ENCODE peak calls at places on chromosomes 12 and 14, in four cellular contexts. T, C, Q and S are unnamed samples.

GRCh38 chr14:22829661-22830328 is at the start of gene MRPL52:
- DNase-seq in T (peak), C (peak), Q (peak), S (peak)

GRCh38 chr14:100031506-100032281 is 33.5 kb upstream of the EVL start:
- DNase-seq in T (no peak), C (peak), Q (peak), S (no peak)

GRCh38 chr12:15827136-15827535 is 37.9 kb upstream of the EPS8 start:
- DNase-seq in T (no peak), C (no peak), Q (no peak), S (no peak)

GRCh38 chr12:109724321-109724892 is 10.8 kb downstream of the FAM222A start:
- DNase-seq in T (no peak), C (no peak), Q (no peak), S (no peak)

GRCh38 chr12:131162113-131162512 is 208.4 kb downstream of the ADGRD1 start:
- DNase-seq in T (no peak), C (no peak), Q (no peak), S (no peak)

GRCh38 chr14:100823488-100823887 is 2.4 kb upstream of the MEG3 start:
- DNase-seq in T (no peak), C (no peak), Q (no peak), S (no peak)

GRCh38 chr12:113476093-113476986 is 4.7 kb upstream of the LHX5 start:
- DNase-seq in T (peak), C (no peak), Q (no peak), S (no peak)

GRCh38 chr12:6311822-6312528 is 1.5 kb downstream of the PLEKHG6 start:
- DNase-seq in T (no peak), C (no peak), Q (no peak), S (no peak)

GRCh38 chr14:72663956-72664650 is 229.8 kb downstream of the DPF3 start:
- DNase-seq in T (no peak), C (no peak), Q (no peak), S (no peak)

GRCh38 chr14:99966436-99966835 is 98.8 kb upstream of the EVL start:
- DNase-seq in T (no peak), C (no peak), Q (no peak), S (no peak)

GRCh38 chr14:88364710-88365413 is 20.6 kb upstream of the SPATA7 start:
- DNase-seq in T (no peak), C (no peak), Q (no peak), S (no peak)

GRCh38 chr14:72560331-72560730 is 333.6 kb downstream of the DPF3 start:
- DNase-seq in T (peak), C (no peak), Q (no peak), S (no peak)

GRCh38 chr14:65961004-65961403 is 525.2 kb upstream of the CCDC196 start:
- DNase-seq in T (peak), C (peak), Q (peak), S (peak)

GRCh38 chr14:105416671-105417070 is 3.0 kb upstream of the MTA1 start:
- DNase-seq in T (no peak), C (no peak), Q (no peak), S (no peak)

GRCh38 chr12:19402743-19403400 is 36.4 kb upstream of the AEBP2 start:
- DNase-seq in T (no peak), C (peak), Q (no peak), S (peak)

GRCh38 chr14:22668863-22669262 is 24.7 kb upstream of the OR6J1 start:
- DNase-seq in T (no peak), C (no peak), Q (no peak), S (no peak)

GRCh38 chr12:31899136-31899535 is 60.1 kb upstream of the RESF1 start:
- DNase-seq in T (no peak), C (no peak), Q (no peak), S (no peak)

GRCh38 chr12:124681779-124682391 is 114.5 kb upstream of the NCOR2 start:
- DNase-seq in T (no peak), C (peak), Q (no peak), S (no peak)

GRCh38 chr12:93167841-93168492 is 209.8 kb upstream of the NUDT4 start:
- DNase-seq in T (no peak), C (no peak), Q (no peak), S (no peak)

GRCh38 chr14:51564460-51564859 is 87.2 kb upstream of the FRMD6 start:
- DNase-seq in T (no peak), C (no peak), Q (no peak), S (no peak)

GRCh38 chr12:116502989-116503496 is 56.1 kb upstream of the MAP1LC3B2 start:
- DNase-seq in T (no peak), C (no peak), Q (no peak), S (no peak)

GRCh38 chr12:43551971-43552559 is at the start of gene ADAMTS20:
- DNase-seq in T (peak), C (peak), Q (no peak), S (no peak)

GRCh38 chr12:117972341-117972740 is 3.6 kb upstream of the KSR2 start:
- DNase-seq in T (no peak), C (no peak), Q (no peak), S (no peak)

GRCh38 chr14:51004801-51005526 is 60.7 kb upstream of the PYGL start:
- DNase-seq in T (no peak), C (peak), Q (no peak), S (no peak)

GRCh38 chr14:77681196-77682157 is 26.3 kb downstream of the ALKBH1 start:
- DNase-seq in T (no peak), C (peak), Q (no peak), S (no peak)

GRCh38 chr12:88142610-88142991 is 494 bp downstream of the TMTC3 start:
- DNase-seq in T (no peak), C (no peak), Q (no peak), S (peak)

GRCh38 chr12:122138181-122138580 is 35.8 kb downstream of the IL31 start:
- DNase-seq in T (no peak), C (no peak), Q (no peak), S (no peak)

GRCh38 chr14:75978249-75978731 is 3.5 kb downstream of the TGFB3 start:
- DNase-seq in T (peak), C (no peak), Q (no peak), S (no peak)

GRCh38 chr14:75977544-75977943 is 4.3 kb downstream of the TGFB3 start:
- DNase-seq in T (no peak), C (no peak), Q (no peak), S (no peak)

GRCh38 chr14:75980856-75981255 is 939 bp downstream of the TGFB3 start:
- DNase-seq in T (peak), C (no peak), Q (no peak), S (no peak)

GRCh38 chr14:75979641-75980422 is 2.0 kb downstream of the TGFB3 start:
- DNase-seq in T (peak), C (no peak), Q (no peak), S (no peak)

GRCh38 chr14:75979071-75979571 is 2.7 kb downstream of the TGFB3 start:
- DNase-seq in T (peak), C (peak), Q (no peak), S (peak)
- H3K9ac ChIP-seq in T (no peak), C (no peak), Q (no peak), S (no peak)

GRCh38 chr14:103333754-103334643 is at the start of gene EIF5:
- DNase-seq in T (peak), C (peak), Q (peak), S (peak)
- TF ChIP-seq CTCF in T (peak), C (peak), Q (no peak), S (peak)

GRCh38 chr12:4117386-4118016 is 156.1 kb upstream of the CCND2 start:
- DNase-seq in T (no peak), C (no peak), Q (no peak), S (no peak)

GRCh38 chr12:4116251-4117111 is 157.1 kb upstream of the CCND2 start:
- DNase-seq in T (no peak), C (peak), Q (no peak), S (no peak)

GRCh38 chr12:4119157-4119761 is 154.3 kb upstream of the CCND2 start:
- DNase-seq in T (no peak), C (no peak), Q (no peak), S (no peak)

GRCh38 chr12:4118601-4119156 is 154.9 kb upstream of the CCND2 start:
- DNase-seq in T (no peak), C (no peak), Q (no peak), S (no peak)

DNA sequence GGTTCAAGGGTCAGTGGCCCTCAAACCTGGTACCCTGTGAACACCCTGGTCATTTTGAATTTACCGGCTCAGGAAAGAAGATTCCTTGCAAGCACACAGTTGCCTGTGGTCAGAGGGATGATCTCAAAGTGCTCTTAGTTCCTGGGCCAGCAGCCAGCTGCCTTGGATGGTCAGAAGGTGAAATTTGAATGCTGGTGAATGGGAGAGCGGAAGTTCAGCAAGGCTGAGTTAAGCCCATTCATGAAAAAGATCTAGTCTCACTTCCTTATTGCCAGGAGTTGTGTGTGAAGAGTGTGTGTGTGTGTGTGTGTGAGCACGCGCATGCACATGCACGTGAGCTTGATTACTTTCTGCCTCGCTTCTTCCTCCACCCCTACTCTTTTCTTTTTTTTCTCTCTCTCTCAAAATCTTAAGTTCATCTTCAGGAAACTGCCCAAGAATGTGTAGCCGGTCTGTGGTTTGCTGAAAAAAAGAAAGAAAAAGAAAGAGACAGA is 155.5 kb upstream of the CCND2 start:
- DNase-seq in T (no peak), C (peak), Q (no peak), S (no peak)
- H3K9ac ChIP-seq in T (no peak), C (no peak), Q (no peak), S (no peak)

GRCh38 chr12:11970155-11970520 is 100.6 kb upstream of the BCL2L14 start:
- DNase-seq in T (no peak), C (no peak), Q (no peak), S (no peak)
- TF ChIP-seq CTCF in T (no peak), C (no peak), Q (no peak), S (no peak)

GRCh38 chr12:77232045-77232444 is 166.7 kb upstream of the E2F7 start:
- DNase-seq in T (no peak), C (peak), Q (no peak), S (no peak)
- H3K9ac ChIP-seq in T (peak), C (no peak), Q (no peak), S (no peak)

GRCh38 chr12:52141306-52141705 is 50.5 kb downstream of the KRT80 start:
- DNase-seq in T (no peak), C (no peak), Q (no peak), S (no peak)
- TF ChIP-seq CTCF in T (no peak), C (peak), Q (no peak), S (no peak)

GRCh38 chr12:57164966-57165365 is 17.5 kb upstream of the LRP1-AS start:
- DNase-seq in T (no peak), C (peak), Q (no peak), S (no peak)

GRCh38 chr12:57162541-57163125 is 15.2 kb upstream of the LRP1-AS start:
- DNase-seq in T (no peak), C (no peak), Q (no peak), S (no peak)

GRCh38 chr12:57166971-57167371 is 19.6 kb upstream of the LRP1-AS start:
- DNase-seq in T (no peak), C (peak), Q (no peak), S (no peak)

GRCh38 chr12:57164454-57164853 is 17.0 kb upstream of the LRP1-AS start:
- DNase-seq in T (no peak), C (no peak), Q (no peak), S (no peak)

DNA sequence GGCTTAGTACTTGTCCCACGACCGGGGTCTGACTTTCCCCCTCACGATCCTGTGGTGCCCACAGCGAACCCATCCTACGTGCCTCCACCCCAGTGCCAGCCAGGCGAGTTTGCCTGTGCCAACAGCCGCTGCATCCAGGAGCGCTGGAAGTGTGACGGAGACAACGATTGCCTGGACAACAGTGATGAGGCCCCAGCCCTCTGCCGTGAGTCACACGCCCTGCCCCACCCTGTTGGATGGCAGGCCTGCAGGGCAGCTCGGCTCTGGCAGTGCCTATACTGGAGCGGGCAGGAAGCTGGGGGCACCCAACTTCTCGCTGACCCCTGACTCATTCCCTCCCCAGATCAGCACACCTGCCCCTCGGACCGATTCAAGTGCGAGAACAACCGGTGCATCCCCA is 18.3 kb upstream of the LRP1-AS start:
- DNase-seq in T (no peak), C (no peak), Q (peak), S (no peak)
- H3K9ac ChIP-seq in T (no peak), C (no peak), Q (peak), S (no peak)

DNA sequence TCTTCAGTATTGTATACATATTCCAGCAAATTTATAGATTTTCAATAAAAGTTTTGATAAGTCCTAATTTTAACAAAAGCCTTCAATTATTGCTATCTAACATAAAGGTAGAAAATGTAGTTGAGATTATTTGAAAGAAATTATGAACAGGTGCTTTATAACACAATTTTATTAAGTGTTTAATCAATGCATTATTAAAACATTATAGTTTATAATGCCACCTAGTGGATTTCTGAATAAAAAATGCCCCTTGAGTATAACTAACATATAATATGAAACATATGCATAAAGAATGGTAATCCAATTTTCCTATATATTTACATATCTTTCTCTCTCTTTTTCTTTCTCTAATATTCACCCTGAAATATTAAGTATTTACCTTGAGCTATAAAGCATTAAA is 515.3 kb downstream of the SLC6A15 start:
- DNase-seq in T (peak), C (no peak), Q (no peak), S (no peak)
- TF ChIP-seq CTCF in T (peak), C (peak), Q (peak), S (no peak)

GRCh38 chr12:132439333-132439904 is 50.5 kb upstream of the FBRSL1 start:
- DNase-seq in T (no peak), C (no peak), Q (no peak), S (no peak)
- H3K9ac ChIP-seq in T (no peak), C (no peak), Q (no peak), S (no peak)

GRCh38 chr12:66196806-66197205 is 7.8 kb downstream of the IRAK3 start:
- DNase-seq in T (no peak), C (no peak), Q (no peak), S (no peak)

GRCh38 chr12:66191547-66192126 is 2.6 kb downstream of the IRAK3 start:
- DNase-seq in T (no peak), C (no peak), Q (no peak), S (no peak)

GRCh38 chr12:66190519-66191406 is 1.7 kb downstream of the IRAK3 start:
- DNase-seq in T (no peak), C (peak), Q (no peak), S (no peak)

GRCh38 chr12:66195242-66195641 is 6.2 kb downstream of the IRAK3 start:
- DNase-seq in T (no peak), C (no peak), Q (no peak), S (no peak)

DNA sequence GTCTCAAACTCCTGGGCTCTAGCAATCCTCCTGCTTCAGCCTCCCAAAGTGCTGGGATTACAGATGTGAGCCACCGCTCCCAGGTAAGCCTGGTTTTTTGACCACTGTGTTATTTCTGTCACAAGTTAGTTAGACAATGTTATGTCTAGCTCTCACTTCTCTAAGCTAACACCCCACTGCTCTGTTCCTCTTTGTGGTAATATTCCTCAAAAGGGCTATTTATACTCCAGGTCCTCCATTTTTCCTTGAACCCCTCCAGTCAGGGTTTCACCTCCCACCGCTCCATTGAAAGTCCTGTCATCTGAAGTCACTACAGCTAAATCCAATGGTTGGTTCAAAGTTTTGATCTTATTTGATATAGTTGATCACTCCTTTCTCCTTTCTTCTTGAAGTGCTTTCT is 5.1 kb downstream of the IRAK3 start:
- DNase-seq in T (no peak), C (no peak), Q (no peak), S (no peak)
- TF ChIP-seq CTCF in T (no peak), C (no peak), Q (no peak), S (no peak)